ENCODE peak calls at places on chromosomes 4 and X, in seven cellular contexts. B, V, F, O, G, W and H are unnamed samples.

GRCh38 chr4:147733614-147734344 is 1.9 kb downstream of the ARHGAP10 start:
- DNase-seq in B (peak), V (peak), F (no peak), O (no peak), G (no peak), W (no peak), H (peak)

GRCh38 chr4:25632135-25632534 is 23.5 kb upstream of the SLC34A2 start:
- DNase-seq in B (no peak), V (peak), F (peak), O (no peak), G (no peak), W (no peak), H (no peak)

GRCh38 chrX:21740329-21741274 is 17.3 kb downstream of the SMPX start:
- DNase-seq in B (peak), V (no peak), F (peak), O (peak), G (no peak), W (no peak), H (no peak)

GRCh38 chr4:20195071-20195885 is 56.4 kb upstream of the SLIT2 start:
- DNase-seq in B (peak), V (peak), F (no peak), O (peak), G (no peak), W (no peak), H (peak)

GRCh38 chr4:4480685-4481393 is 61.0 kb downstream of the STX18 start:
- DNase-seq in B (peak), V (no peak), F (no peak), O (peak), G (no peak), W (no peak), H (no peak)

GRCh38 chrX:153934473-153935325 is at the start of gene NAA10:
- DNase-seq in B (peak), V (peak), F (peak), O (peak), G (peak), W (peak), H (peak)

GRCh38 chrX:129577473-129577872 is 37.4 kb downstream of the OCRL start:
- DNase-seq in B (peak), V (peak), F (no peak), O (peak), G (no peak), W (peak), H (peak)

GRCh38 chrX:23845316-23845932 is 62.3 kb downstream of the APOO start:
- DNase-seq in B (peak), V (no peak), F (peak), O (no peak), G (no peak), W (no peak), H (no peak)

GRCh38 chrX:17529349-17529748 is 154.3 kb downstream of the NHS start:
- DNase-seq in B (no peak), V (no peak), F (no peak), O (no peak), G (no peak), W (no peak), H (no peak)

GRCh38 chrX:17531500-17531899 is 156.5 kb downstream of the NHS start:
- DNase-seq in B (no peak), V (no peak), F (no peak), O (no peak), G (no peak), W (no peak), H (no peak)

GRCh38 chrX:17537652-17538301 is 162.8 kb downstream of the NHS start:
- DNase-seq in B (no peak), V (no peak), F (peak), O (no peak), G (peak), W (no peak), H (no peak)

GRCh38 chrX:17535229-17535628 is 160.2 kb downstream of the NHS start:
- DNase-seq in B (no peak), V (peak), F (peak), O (peak), G (peak), W (no peak), H (peak)
- TF ChIP-seq CTCF in B (peak), V (peak), F (peak), O (peak), G (peak), W (peak), H (peak)

GRCh38 chrX:122092978-122093377 is 1045.6 kb downstream of the GLUD2 start:
- DNase-seq in B (no peak), V (no peak), F (no peak), O (no peak), G (no peak), W (no peak), H (no peak)
- TF ChIP-seq CTCF in B (no peak), V (no peak), F (no peak), O (peak), G (peak), W (no peak), H (no peak)

DNA sequence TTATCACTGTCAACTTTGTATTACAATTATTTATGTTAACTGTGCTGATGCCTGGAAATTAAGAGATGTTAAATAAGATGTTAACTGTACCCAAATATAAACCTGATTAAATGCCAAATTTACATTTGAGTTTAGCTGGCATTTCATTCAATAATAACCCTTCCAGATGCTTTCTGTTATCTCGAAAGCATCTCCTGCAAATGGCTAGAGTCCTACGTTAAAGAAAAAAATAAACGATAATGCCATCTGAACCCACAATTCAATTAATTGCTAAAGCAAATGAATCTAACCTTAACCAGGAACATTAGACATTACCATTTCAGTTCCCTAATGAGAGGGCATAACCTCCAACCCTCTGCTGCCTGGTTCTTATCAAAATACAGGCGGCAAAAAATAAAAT is 145.0 kb downstream of the ADAMTS3 start:
- DNase-seq in B (no peak), V (no peak), F (no peak), O (no peak), G (no peak), W (no peak), H (no peak)
- TF ChIP-seq CTCF in B (no peak), V (no peak), F (no peak), O (no peak), G (no peak), W (no peak), H (no peak)

GRCh38 chrX:1910207-1910470 is 295.3 kb downstream of the ASMT start:
- DNase-seq in B (no peak), V (no peak), F (no peak), O (no peak), G (no peak), W (no peak), H (no peak)
- TF ChIP-seq CTCF in B (no peak), V (no peak), F (no peak), O (no peak), G (no peak), W (no peak), H (no peak)

DNA sequence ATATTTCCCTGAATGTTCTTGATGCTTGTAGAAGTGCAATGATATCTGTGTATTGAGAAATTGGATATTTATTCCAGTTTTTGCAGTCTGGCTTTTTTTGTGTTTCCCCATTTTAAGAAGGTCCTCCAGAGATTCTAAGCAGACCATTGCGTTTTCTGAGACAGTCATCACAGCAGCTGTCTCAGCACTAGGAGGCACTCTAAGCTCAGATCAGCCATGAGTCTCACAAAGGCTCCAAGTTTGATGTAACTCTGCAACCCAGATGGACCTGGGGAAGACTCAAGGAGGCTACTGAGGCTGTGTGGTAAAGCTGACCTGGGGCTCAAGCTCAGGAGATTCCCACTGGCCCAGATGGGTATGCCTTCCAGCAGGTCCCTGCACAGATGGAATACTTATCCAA is 89.3 kb upstream of the CYLC1 start:
- DNase-seq in B (no peak), V (peak), F (no peak), O (no peak), G (peak), W (no peak), H (no peak)
- TF ChIP-seq CTCF in B (no peak), V (peak), F (no peak), O (no peak), G (no peak), W (no peak), H (no peak)

GRCh38 chr4:67250497-67250896 is 294.8 kb downstream of the CENPC start:
- DNase-seq in B (no peak), V (no peak), F (no peak), O (no peak), G (no peak), W (no peak), H (no peak)
- TF ChIP-seq CTCF in B (no peak), V (no peak), F (no peak), O (no peak), G (no peak), W (no peak), H (no peak)

GRCh38 chr4:111323496-111323895 is 700.6 kb upstream of the PITX2 start:
- DNase-seq in B (peak), V (peak), F (no peak), O (peak), G (no peak), W (no peak), H (peak)
- TF ChIP-seq CTCF in B (no peak), V (no peak), F (no peak), O (no peak), G (no peak), W (no peak), H (no peak)

DNA sequence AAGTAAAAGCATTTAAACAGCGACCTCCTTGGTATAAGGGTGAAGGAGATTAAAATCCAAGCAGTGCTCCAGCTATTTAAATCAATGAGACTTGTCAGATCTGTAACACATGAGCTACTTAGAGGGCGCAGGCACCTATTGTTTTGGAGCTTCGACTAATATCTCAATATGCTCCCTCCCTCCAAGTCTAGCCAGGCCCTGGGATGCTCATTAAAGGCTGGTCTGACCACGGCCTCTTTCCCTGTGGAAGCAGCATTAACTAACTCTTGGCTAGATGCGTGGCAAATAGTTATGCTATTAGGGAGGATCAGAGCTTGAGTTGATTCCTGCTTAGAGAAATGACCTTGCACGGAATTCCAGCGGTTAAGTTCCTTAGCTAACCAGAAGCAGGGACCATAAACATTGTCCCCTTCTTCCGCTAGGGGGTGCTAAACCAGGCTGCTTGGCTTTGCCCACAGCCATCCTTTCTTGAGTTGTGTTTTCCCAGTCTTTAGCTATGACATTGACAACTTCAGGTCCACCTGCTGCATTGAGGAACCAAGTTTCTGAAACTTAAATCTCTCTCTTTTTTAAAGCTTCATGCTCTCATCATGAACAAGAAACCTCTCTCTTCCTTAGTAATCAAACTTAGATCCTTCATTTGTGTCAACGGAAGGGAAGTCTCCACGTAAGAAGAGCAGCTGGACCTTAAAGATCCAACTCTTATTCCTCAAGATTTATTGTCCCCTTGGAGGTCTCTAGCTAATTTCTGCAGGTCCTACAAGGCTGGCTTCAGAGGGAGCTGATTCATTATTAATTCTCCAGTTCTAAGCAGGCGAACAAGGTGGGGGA is 80.7 kb upstream of the IGFBP7 start:
- DNase-seq in B (peak), V (peak), F (peak), O (peak), G (peak), W (no peak), H (peak)
- TF ChIP-seq CTCF in B (peak), V (peak), F (peak), O (peak), G (peak), W (no peak), H (peak)

DNA sequence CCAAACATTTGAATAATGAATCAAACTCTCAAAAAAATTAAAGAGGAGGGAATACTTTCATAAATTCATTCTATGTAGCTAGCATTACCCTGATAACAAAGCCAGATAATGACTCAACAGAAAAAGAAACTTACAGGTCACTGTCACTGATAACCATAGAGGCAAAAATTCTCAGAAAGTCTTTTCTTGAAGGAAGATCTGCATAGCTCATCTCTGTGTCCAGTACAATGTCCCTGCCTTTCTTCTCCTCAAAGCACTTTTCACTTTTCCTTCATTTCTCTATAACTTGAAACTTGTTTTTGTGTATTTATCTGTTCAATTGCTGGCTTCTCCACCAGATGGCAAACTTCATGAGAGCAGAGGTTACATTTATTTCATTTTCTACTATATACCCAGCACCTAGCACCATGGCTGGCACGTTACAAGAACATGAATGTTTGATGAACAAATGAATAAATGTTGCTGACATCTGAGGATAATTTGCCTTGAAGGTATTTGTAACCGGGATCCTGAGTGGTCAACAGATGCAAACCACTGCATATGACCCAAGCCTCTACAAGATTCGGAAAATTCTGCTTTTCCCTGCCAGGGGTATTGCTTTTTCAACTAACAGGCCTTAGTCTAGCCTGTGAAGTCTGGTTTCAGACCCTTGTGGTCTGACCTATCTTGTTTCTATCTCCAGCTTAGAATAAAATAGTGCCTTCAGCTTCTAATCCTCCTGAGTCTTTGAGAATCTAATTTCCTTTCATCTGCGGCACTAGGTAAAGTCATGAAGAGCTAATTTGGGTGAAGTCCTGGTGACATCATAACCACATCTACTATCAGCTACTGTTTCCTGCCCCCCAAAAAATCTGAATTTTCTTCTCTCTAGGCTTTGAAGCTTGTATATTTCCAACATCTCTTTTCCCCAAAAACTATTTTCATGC is 52.5 kb upstream of the ANTXR2 start:
- DNase-seq in B (peak), V (peak), F (peak), O (peak), G (peak), W (peak), H (peak)
- TF ChIP-seq CTCF in B (peak), V (peak), F (peak), O (peak), G (peak), W (peak), H (peak)